ENCODE peak calls at places on chromosomes 5 and 9, in nine cellular contexts. One of them, this sample, is unnamed.

GRCh38 chr9:135604437-135605237 is 34.7 kb downstream of the GLT6D1 start:
- DNase-seq in EH: no peak
- DNase-seq in CD8-positive, alpha-beta memory T cell: no peak
- DNase-seq in RWPE1: no peak
- DNase-seq in HuH-7.5: no peak
- DNase-seq in activated T-helper 9 cell treated with anti-CD3 and anti-CD28 coated beads, Interleukin-2, amount 50 U/mL, for 16 hours: no peak
- DNase-seq in adrenal gland: no peak
- DNase-seq in GM10248: no peak
- DNase-seq in adipocyte: no peak
- DNase-seq in this sample: no peak

GRCh38 chr9:135990468-135991429 is 29.6 kb upstream of the UBAC1 start:
- DNase-seq in activated T-helper 9 cell treated with anti-CD3 and anti-CD28 coated beads, Interleukin-2, amount 50 U/mL, for 16 hours: peak; percentile 26
- DNase-seq in GM10248: peak; percentile 70
- DNase-seq in adipocyte: peak; percentile 39
- DNase-seq in HuH-7.5: no peak
- DNase-seq in CD8-positive, alpha-beta memory T cell: peak; percentile 38
- DNase-seq in EH: peak; percentile 66
- DNase-seq in adrenal gland: peak; percentile 43
- DNase-seq in RWPE1: peak; percentile 62
- DNase-seq in this sample: peak; percentile 64

GRCh38 chr9:117164512-117164911 is 250.3 kb downstream of the ASTN2 start:
- DNase-seq in EH: no peak
- DNase-seq in adipocyte: no peak
- DNase-seq in activated T-helper 9 cell treated with anti-CD3 and anti-CD28 coated beads, Interleukin-2, amount 50 U/mL, for 16 hours: no peak
- DNase-seq in CD8-positive, alpha-beta memory T cell: no peak
- DNase-seq in adrenal gland: no peak
- DNase-seq in RWPE1: no peak
- DNase-seq in HuH-7.5: no peak
- DNase-seq in GM10248: no peak
- DNase-seq in this sample: no peak

GRCh38 chr9:75432386-75432785 is 344.1 kb downstream of the OSTF1 start:
- DNase-seq in adrenal gland: peak; percentile 17
- DNase-seq in CD8-positive, alpha-beta memory T cell: no peak
- DNase-seq in activated T-helper 9 cell treated with anti-CD3 and anti-CD28 coated beads, Interleukin-2, amount 50 U/mL, for 16 hours: no peak
- DNase-seq in HuH-7.5: no peak
- DNase-seq in RWPE1: no peak
- DNase-seq in EH: no peak
- DNase-seq in adipocyte: no peak
- DNase-seq in GM10248: no peak
- DNase-seq in this sample: peak; percentile 16

GRCh38 chr9:31146485-31147166 is 1237.8 kb upstream of the ACO1 start:
- DNase-seq in RWPE1: no peak
- DNase-seq in CD8-positive, alpha-beta memory T cell: no peak
- DNase-seq in EH: no peak
- DNase-seq in adrenal gland: no peak
- DNase-seq in HuH-7.5: no peak
- DNase-seq in GM10248: no peak
- DNase-seq in activated T-helper 9 cell treated with anti-CD3 and anti-CD28 coated beads, Interleukin-2, amount 50 U/mL, for 16 hours: no peak
- DNase-seq in adipocyte: no peak
- DNase-seq in this sample: no peak

GRCh38 chr5:162068412-162068811 is 839 bp downstream of the GABRG2 start:
- DNase-seq in adipocyte: peak; percentile 4
- DNase-seq in HuH-7.5: peak; percentile 2
- DNase-seq in GM10248: peak; percentile 10
- DNase-seq in CD8-positive, alpha-beta memory T cell: no peak
- DNase-seq in EH: peak; percentile 0
- DNase-seq in adrenal gland: peak; percentile 26
- DNase-seq in RWPE1: peak; percentile 27
- DNase-seq in activated T-helper 9 cell treated with anti-CD3 and anti-CD28 coated beads, Interleukin-2, amount 50 U/mL, for 16 hours: no peak
- DNase-seq in this sample: no peak

GRCh38 chr5:134133995-134134541 is 19.6 kb downstream of the TCF7 start:
- DNase-seq in HuH-7.5: no peak
- DNase-seq in activated T-helper 9 cell treated with anti-CD3 and anti-CD28 coated beads, Interleukin-2, amount 50 U/mL, for 16 hours: no peak
- DNase-seq in GM10248: no peak
- DNase-seq in adrenal gland: peak; percentile 9
- DNase-seq in CD8-positive, alpha-beta memory T cell: no peak
- DNase-seq in RWPE1: no peak
- DNase-seq in EH: no peak
- DNase-seq in adipocyte: no peak
- DNase-seq in this sample: no peak

GRCh38 chr5:148860599-148860998 is 34.2 kb downstream of the ADRB2 start:
- DNase-seq in activated T-helper 9 cell treated with anti-CD3 and anti-CD28 coated beads, Interleukin-2, amount 50 U/mL, for 16 hours: no peak
- DNase-seq in GM10248: no peak
- DNase-seq in RWPE1: no peak
- DNase-seq in adipocyte: no peak
- DNase-seq in HuH-7.5: no peak
- DNase-seq in CD8-positive, alpha-beta memory T cell: no peak
- DNase-seq in adrenal gland: no peak
- DNase-seq in EH: no peak
- DNase-seq in this sample: no peak

GRCh38 chr9:101977614-101978210 is 239.3 kb upstream of the GRIN3A start:
- DNase-seq in GM10248: no peak
- DNase-seq in activated T-helper 9 cell treated with anti-CD3 and anti-CD28 coated beads, Interleukin-2, amount 50 U/mL, for 16 hours: no peak
- DNase-seq in adipocyte: peak; percentile 47
- DNase-seq in adrenal gland: no peak
- DNase-seq in HuH-7.5: no peak
- DNase-seq in EH: peak; percentile 15
- DNase-seq in CD8-positive, alpha-beta memory T cell: no peak
- DNase-seq in RWPE1: peak; percentile 20
- DNase-seq in this sample: peak; percentile 16

GRCh38 chr5:167671176-167671575 is 620.3 kb upstream of the WWC1 start:
- DNase-seq in CD8-positive, alpha-beta memory T cell: no peak
- DNase-seq in activated T-helper 9 cell treated with anti-CD3 and anti-CD28 coated beads, Interleukin-2, amount 50 U/mL, for 16 hours: no peak
- DNase-seq in GM10248: no peak
- DNase-seq in EH: peak; percentile 76
- DNase-seq in adrenal gland: no peak
- DNase-seq in adipocyte: peak; percentile 15
- DNase-seq in HuH-7.5: no peak
- DNase-seq in RWPE1: peak; percentile 26
- DNase-seq in this sample: no peak

GRCh38 chr5:153496835-153497234 is 6.4 kb downstream of the GRIA1 start:
- DNase-seq in CD8-positive, alpha-beta memory T cell: no peak
- DNase-seq in adipocyte: peak; percentile 74
- DNase-seq in HuH-7.5: no peak
- DNase-seq in EH: peak; percentile 60
- DNase-seq in activated T-helper 9 cell treated with anti-CD3 and anti-CD28 coated beads, Interleukin-2, amount 50 U/mL, for 16 hours: no peak
- DNase-seq in RWPE1: peak; percentile 67
- DNase-seq in GM10248: no peak
- DNase-seq in adrenal gland: no peak
- DNase-seq in this sample: peak; percentile 38

GRCh38 chr9:135615666-135616620 is 23.4 kb downstream of the GLT6D1 start:
- DNase-seq in activated T-helper 9 cell treated with anti-CD3 and anti-CD28 coated beads, Interleukin-2, amount 50 U/mL, for 16 hours: no peak
- DNase-seq in RWPE1: no peak
- DNase-seq in EH: no peak
- DNase-seq in HuH-7.5: no peak
- DNase-seq in CD8-positive, alpha-beta memory T cell: no peak
- DNase-seq in adrenal gland: no peak
- DNase-seq in adipocyte: no peak
- DNase-seq in GM10248: no peak
- DNase-seq in this sample: no peak

GRCh38 chr5:24208540-24209141 is 436.1 kb downstream of the CDH10 start:
- DNase-seq in RWPE1: no peak
- DNase-seq in activated T-helper 9 cell treated with anti-CD3 and anti-CD28 coated beads, Interleukin-2, amount 50 U/mL, for 16 hours: no peak
- DNase-seq in GM10248: no peak
- DNase-seq in EH: no peak
- DNase-seq in adipocyte: no peak
- DNase-seq in adrenal gland: no peak
- DNase-seq in HuH-7.5: no peak
- DNase-seq in CD8-positive, alpha-beta memory T cell: no peak
- DNase-seq in this sample: no peak

GRCh38 chr5:87102841-87103240 is 164.8 kb upstream of the RASA1 start:
- DNase-seq in CD8-positive, alpha-beta memory T cell: no peak
- DNase-seq in RWPE1: no peak
- DNase-seq in adipocyte: no peak
- DNase-seq in adrenal gland: no peak
- DNase-seq in activated T-helper 9 cell treated with anti-CD3 and anti-CD28 coated beads, Interleukin-2, amount 50 U/mL, for 16 hours: no peak
- DNase-seq in EH: no peak
- DNase-seq in HuH-7.5: no peak
- DNase-seq in GM10248: no peak
- DNase-seq in this sample: no peak

GRCh38 chr5:53418844-53419243 is 61.6 kb upstream of the FST start:
- DNase-seq in CD8-positive, alpha-beta memory T cell: no peak
- DNase-seq in GM10248: no peak
- DNase-seq in activated T-helper 9 cell treated with anti-CD3 and anti-CD28 coated beads, Interleukin-2, amount 50 U/mL, for 16 hours: no peak
- DNase-seq in HuH-7.5: no peak
- DNase-seq in EH: peak; percentile 97
- DNase-seq in RWPE1: peak; percentile 83
- DNase-seq in adrenal gland: no peak
- DNase-seq in adipocyte: peak; percentile 64
- DNase-seq in this sample: peak; percentile 91

GRCh38 chr5:180623411-180623834 is 26.0 kb downstream of the FLT4 start:
- DNase-seq in CD8-positive, alpha-beta memory T cell: no peak
- DNase-seq in GM10248: no peak
- DNase-seq in HuH-7.5: no peak
- DNase-seq in adrenal gland: no peak
- DNase-seq in adipocyte: no peak
- DNase-seq in activated T-helper 9 cell treated with anti-CD3 and anti-CD28 coated beads, Interleukin-2, amount 50 U/mL, for 16 hours: no peak
- DNase-seq in EH: no peak
- DNase-seq in RWPE1: no peak
- DNase-seq in this sample: no peak

GRCh38 chr9:37517977-37518376 is 32.2 kb downstream of the POLR1E start:
- DNase-seq in RWPE1: no peak
- DNase-seq in HuH-7.5: no peak
- DNase-seq in EH: no peak
- DNase-seq in activated T-helper 9 cell treated with anti-CD3 and anti-CD28 coated beads, Interleukin-2, amount 50 U/mL, for 16 hours: no peak
- DNase-seq in GM10248: no peak
- DNase-seq in CD8-positive, alpha-beta memory T cell: no peak
- DNase-seq in adrenal gland: no peak
- DNase-seq in adipocyte: no peak
- DNase-seq in this sample: no peak

GRCh38 chr5:50709471-50709870 is 43.0 kb downstream of the PARP8 start:
- DNase-seq in adrenal gland: no peak
- DNase-seq in activated T-helper 9 cell treated with anti-CD3 and anti-CD28 coated beads, Interleukin-2, amount 50 U/mL, for 16 hours: no peak
- DNase-seq in CD8-positive, alpha-beta memory T cell: no peak
- DNase-seq in HuH-7.5: no peak
- DNase-seq in adipocyte: peak; percentile 0
- DNase-seq in GM10248: no peak
- DNase-seq in EH: peak; percentile 52
- DNase-seq in RWPE1: no peak
- DNase-seq in this sample: peak; percentile 25

GRCh38 chr9:93459432-93459847 is 6.1 kb upstream of the FAM120AOS start:
- DNase-seq in activated T-helper 9 cell treated with anti-CD3 and anti-CD28 coated beads, Interleukin-2, amount 50 U/mL, for 16 hours: no peak
- DNase-seq in GM10248: no peak
- DNase-seq in HuH-7.5: no peak
- DNase-seq in CD8-positive, alpha-beta memory T cell: no peak
- DNase-seq in adipocyte: no peak
- DNase-seq in RWPE1: no peak
- DNase-seq in adrenal gland: no peak
- DNase-seq in EH: peak; percentile 20
- DNase-seq in this sample: no peak

GRCh38 chr5:1103093-1103492 is 8.8 kb downstream of the SLC12A7 start:
- DNase-seq in adrenal gland: no peak
- DNase-seq in activated T-helper 9 cell treated with anti-CD3 and anti-CD28 coated beads, Interleukin-2, amount 50 U/mL, for 16 hours: no peak
- DNase-seq in RWPE1: no peak
- DNase-seq in GM10248: no peak
- DNase-seq in HuH-7.5: no peak
- DNase-seq in CD8-positive, alpha-beta memory T cell: no peak
- DNase-seq in EH: no peak
- DNase-seq in adipocyte: no peak
- DNase-seq in this sample: no peak

GRCh38 chr5:93585054-93585751 is 2.2 kb downstream of the NR2F1 start:
- DNase-seq in GM10248: no peak
- DNase-seq in CD8-positive, alpha-beta memory T cell: no peak
- DNase-seq in EH: peak; percentile 43
- DNase-seq in activated T-helper 9 cell treated with anti-CD3 and anti-CD28 coated beads, Interleukin-2, amount 50 U/mL, for 16 hours: no peak
- DNase-seq in HuH-7.5: peak; percentile 83
- DNase-seq in RWPE1: peak; percentile 20
- DNase-seq in adrenal gland: peak; percentile 56
- DNase-seq in adipocyte: peak; percentile 58
- DNase-seq in this sample: peak; percentile 40

GRCh38 chr5:112165399-112165798 is 253.7 kb downstream of the EPB41L4A start:
- DNase-seq in GM10248: no peak
- DNase-seq in adrenal gland: no peak
- DNase-seq in EH: no peak
- DNase-seq in activated T-helper 9 cell treated with anti-CD3 and anti-CD28 coated beads, Interleukin-2, amount 50 U/mL, for 16 hours: no peak
- DNase-seq in HuH-7.5: no peak
- DNase-seq in RWPE1: no peak
- DNase-seq in CD8-positive, alpha-beta memory T cell: no peak
- DNase-seq in adipocyte: no peak
- DNase-seq in this sample: no peak

GRCh38 chr5:111163000-111163399 is 61.2 kb upstream of the CAMK4 start:
- DNase-seq in EH: no peak
- DNase-seq in GM10248: no peak
- DNase-seq in adipocyte: no peak
- DNase-seq in CD8-positive, alpha-beta memory T cell: no peak
- DNase-seq in activated T-helper 9 cell treated with anti-CD3 and anti-CD28 coated beads, Interleukin-2, amount 50 U/mL, for 16 hours: no peak
- DNase-seq in RWPE1: no peak
- DNase-seq in adrenal gland: no peak
- DNase-seq in HuH-7.5: no peak
- DNase-seq in this sample: no peak

GRCh38 chr5:528625-529511 is 4.6 kb upstream of the SLC9A3 start:
- DNase-seq in RWPE1: no peak
- DNase-seq in HuH-7.5: no peak
- DNase-seq in activated T-helper 9 cell treated with anti-CD3 and anti-CD28 coated beads, Interleukin-2, amount 50 U/mL, for 16 hours: no peak
- DNase-seq in adrenal gland: no peak
- DNase-seq in EH: no peak
- DNase-seq in GM10248: no peak
- DNase-seq in adipocyte: no peak
- DNase-seq in CD8-positive, alpha-beta memory T cell: no peak
- DNase-seq in this sample: no peak

GRCh38 chr5:101678494-101679193 is 617.4 kb downstream of the SLCO4C1 start:
- DNase-seq in adipocyte: peak; percentile 79
- DNase-seq in EH: peak; percentile 55
- DNase-seq in RWPE1: peak; percentile 55
- DNase-seq in CD8-positive, alpha-beta memory T cell: no peak
- DNase-seq in HuH-7.5: peak; percentile 7
- DNase-seq in adrenal gland: peak; percentile 61
- DNase-seq in GM10248: peak; percentile 15
- DNase-seq in activated T-helper 9 cell treated with anti-CD3 and anti-CD28 coated beads, Interleukin-2, amount 50 U/mL, for 16 hours: peak; percentile 1
- DNase-seq in this sample: peak; percentile 2

GRCh38 chr5:65482280-65482726 is 583 bp upstream of the ADAMTS6 start:
- DNase-seq in HuH-7.5: no peak
- DNase-seq in adipocyte: peak; percentile 64
- DNase-seq in EH: peak; percentile 63
- DNase-seq in activated T-helper 9 cell treated with anti-CD3 and anti-CD28 coated beads, Interleukin-2, amount 50 U/mL, for 16 hours: no peak
- DNase-seq in adrenal gland: no peak
- DNase-seq in CD8-positive, alpha-beta memory T cell: no peak
- DNase-seq in RWPE1: peak; percentile 24
- DNase-seq in GM10248: no peak
- DNase-seq in this sample: peak; percentile 53

GRCh38 chr5:151721087-151721646 is 34.5 kb upstream of the SPARC start:
- DNase-seq in RWPE1: no peak
- DNase-seq in HuH-7.5: no peak
- DNase-seq in EH: no peak
- DNase-seq in GM10248: peak; percentile 56
- DNase-seq in CD8-positive, alpha-beta memory T cell: no peak
- DNase-seq in activated T-helper 9 cell treated with anti-CD3 and anti-CD28 coated beads, Interleukin-2, amount 50 U/mL, for 16 hours: no peak
- DNase-seq in adrenal gland: no peak
- DNase-seq in adipocyte: no peak
- DNase-seq in this sample: no peak

GRCh38 chr5:174532453-174533126 is 191.8 kb upstream of the MSX2 start:
- DNase-seq in EH: peak; percentile 95
- DNase-seq in RWPE1: peak; percentile 97
- DNase-seq in activated T-helper 9 cell treated with anti-CD3 and anti-CD28 coated beads, Interleukin-2, amount 50 U/mL, for 16 hours: no peak
- DNase-seq in CD8-positive, alpha-beta memory T cell: no peak
- DNase-seq in GM10248: no peak
- DNase-seq in HuH-7.5: peak; percentile 23
- DNase-seq in adrenal gland: peak; percentile 90
- DNase-seq in adipocyte: peak; percentile 96
- DNase-seq in this sample: peak; percentile 76

GRCh38 chr9:133362359-133363044 is 6.2 kb downstream of the SURF2 start:
- DNase-seq in adrenal gland: peak; percentile 18
- DNase-seq in EH: peak; percentile 18
- DNase-seq in GM10248: no peak
- DNase-seq in adipocyte: no peak
- DNase-seq in RWPE1: no peak
- DNase-seq in HuH-7.5: no peak
- DNase-seq in CD8-positive, alpha-beta memory T cell: no peak
- DNase-seq in activated T-helper 9 cell treated with anti-CD3 and anti-CD28 coated beads, Interleukin-2, amount 50 U/mL, for 16 hours: no peak
- DNase-seq in this sample: no peak

GRCh38 chr5:16674750-16675149 is 58.0 kb upstream of the RETREG1 start:
- DNase-seq in EH: no peak
- DNase-seq in adrenal gland: no peak
- DNase-seq in adipocyte: no peak
- DNase-seq in CD8-positive, alpha-beta memory T cell: no peak
- DNase-seq in RWPE1: peak; percentile 34
- DNase-seq in activated T-helper 9 cell treated with anti-CD3 and anti-CD28 coated beads, Interleukin-2, amount 50 U/mL, for 16 hours: no peak
- DNase-seq in HuH-7.5: no peak
- DNase-seq in GM10248: no peak
- DNase-seq in this sample: no peak

GRCh38 chr5:15452780-15453179 is 47.2 kb upstream of the FBXL7 start:
- DNase-seq in adipocyte: peak; percentile 76
- DNase-seq in GM10248: no peak
- DNase-seq in HuH-7.5: no peak
- DNase-seq in CD8-positive, alpha-beta memory T cell: no peak
- DNase-seq in RWPE1: no peak
- DNase-seq in adrenal gland: no peak
- DNase-seq in activated T-helper 9 cell treated with anti-CD3 and anti-CD28 coated beads, Interleukin-2, amount 50 U/mL, for 16 hours: no peak
- DNase-seq in EH: no peak
- DNase-seq in this sample: peak; percentile 69

This sample was measured in fibroblast of gingiva.